ENCODE peak calls at places on chromosomes 6 and 20, in four cellular contexts. A is aorta, L is NCI-H2029 treated with DMSO at 0.1 percent for 48 hours, R is RWPE1. O is an unnamed sample.

GRCh38 chr20:14580426-14581074 is 243.1 kb upstream of the FLRT3 start:
- DNase-seq in R (no peak), L (peak; percentile 68), A (no peak), O (no peak)

GRCh38 chr20:56572178-56572577 is 39.1 kb downstream of the FAM209B start:
- DNase-seq in A (no peak), R (no peak), L (no peak), O (no peak)

GRCh38 chr6:21436625-21437024 is 156.9 kb upstream of the SOX4 start:
- DNase-seq in A (no peak), R (no peak), L (no peak), O (no peak)

GRCh38 chr6:139539852-139540251 is 165.4 kb upstream of the CITED2 start:
- DNase-seq in A (peak; percentile 91), R (peak; percentile 87), L (no peak), O (no peak)

GRCh38 chr6:30888472-30889137 is 4.3 kb downstream of the DDR1 start:
- DNase-seq in R (no peak), L (no peak), A (no peak), O (no peak)

GRCh38 chr20:52682271-52682670 is 289.9 kb upstream of the TSHZ2 start:
- DNase-seq in L (peak; percentile 99), A (no peak), R (no peak), O (no peak)

GRCh38 chr6:50868466-50868865 is 49.8 kb downstream of the TFAP2B start:
- DNase-seq in L (no peak), A (no peak), R (no peak), O (no peak)

GRCh38 chr20:62539208-62539607 is 63.4 kb upstream of the GATA5 start:
- DNase-seq in L (no peak), R (no peak), A (no peak), O (no peak)

GRCh38 chr20:7736336-7736735 is 203.9 kb downstream of the HAO1 start:
- DNase-seq in A (no peak), R (peak; percentile 37), L (no peak), O (no peak)

O was measured in GM19239.